ENCODE peak calls at places on chromosome 16, in four cellular contexts. B is hepatocyte, C is GM12878, J is A673. F is an unnamed sample.

GRCh38 chr16:21302454-21302853 is 24.4 kb upstream of the CRYM start:
- DNase-seq in B (peak; percentile 25), C (no peak), J (no peak), F (no peak)

GRCh38 chr16:12141073-12141472 is 164.5 kb downstream of the SNX29 start:
- DNase-seq in B (no peak), C (no peak), J (no peak), F (no peak)

GRCh38 chr16:29943846-29944669 is 17.8 kb upstream of the TMEM219 start:
- DNase-seq in B (peak; percentile 91), C (no peak), J (peak; percentile 80), F (peak; percentile 99)

GRCh38 chr16:4385066-4385788 is 13.6 kb downstream of the VASN start:
- DNase-seq in B (no peak), C (no peak), J (no peak), F (no peak)

GRCh38 chr16:19396555-19397011 is 21.1 kb upstream of the TMC5 start:
- DNase-seq in B (peak; percentile 18), C (no peak), J (no peak), F (no peak)

GRCh38 chr16:9159839-9160550 is 68.6 kb downstream of the HAPSTR1 start:
- DNase-seq in B (peak; percentile 84), C (peak; percentile 4), J (peak; percentile 86), F (peak; percentile 51)

GRCh38 chr16:17083628-17084027 is 387.1 kb downstream of the XYLT1 start:
- DNase-seq in B (no peak), C (no peak), J (no peak), F (no peak)

GRCh38 chr16:57797526-57798266 is 4.6 kb downstream of the KIFC3 start:
- DNase-seq in B (peak; percentile 88), C (no peak), J (peak; percentile 38), F (no peak)

GRCh38 chr16:49498241-49499017 is 124.8 kb downstream of the C16orf78 start:
- DNase-seq in B (no peak), C (no peak), J (no peak), F (no peak)

GRCh38 chr16:85363881-85364280 is 249.2 kb upstream of the GSE1 start:
- DNase-seq in B (no peak), C (no peak), J (no peak), F (peak; percentile 97)

GRCh38 chr16:47833771-47834170 is 322.0 kb downstream of the ABCC12 start:
- DNase-seq in B (no peak), C (no peak), J (no peak), F (no peak)

GRCh38 chr16:29961479-29962343 is at the start of gene TMEM219:
- DNase-seq in B (peak; percentile 96), C (peak; percentile 70), J (peak; percentile 95), F (peak; percentile 77)

GRCh38 chr16:30092373-30093010 is 768 bp upstream of the TBX6 start:
- DNase-seq in B (peak; percentile 68), C (peak; percentile 93), J (peak; percentile 81), F (peak; percentile 59)

GRCh38 chr16:67372664-67373063 is 20.6 kb downstream of the TPPP3 start:
- DNase-seq in B (no peak), C (no peak), J (peak; percentile 34), F (peak; percentile 19)

GRCh38 chr16:57513371-57514102 is 22.8 kb downstream of the CCDC102A start:
- DNase-seq in B (peak; percentile 85), C (no peak), J (peak; percentile 73), F (no peak)

GRCh38 chr16:4937782-4938682 is 1.1 kb upstream of the PPL start:
- DNase-seq in B (peak; percentile 13), C (no peak), J (no peak), F (no peak)

GRCh38 chr16:67897231-67897630 is 4.2 kb downstream of the PSKH1 start:
- DNase-seq in B (no peak), C (no peak), J (no peak), F (peak; percentile 57)

GRCh38 chr16:11552445-11552844 is 34.3 kb downstream of the LITAF start:
- DNase-seq in B (no peak), C (no peak), J (peak; percentile 33), F (no peak)

GRCh38 chr16:19346335-19346922 is 60.9 kb downstream of the CLEC19A start:
- DNase-seq in B (no peak), C (no peak), J (no peak), F (no peak)

GRCh38 chr16:71726491-71727319 is 2.2 kb upstream of the PHLPP2 start:
- DNase-seq in B (no peak), C (no peak), J (no peak), F (no peak)

GRCh38 chr16:23914935-23915549 is 79.3 kb downstream of the PRKCB start:
- DNase-seq in B (no peak), C (no peak), J (peak; percentile 49), F (no peak)

GRCh38 chr16:11913425-11914079 is 2.2 kb downstream of the GSPT1 start:
- DNase-seq in B (peak; percentile 17), C (no peak), J (no peak), F (peak; percentile 6)

GRCh38 chr16:11063432-11064201 is 119.3 kb downstream of the CLEC16A start:
- DNase-seq in B (no peak), C (no peak), J (no peak), F (no peak)

GRCh38 chr16:54431997-54432367 is 145.4 kb upstream of the IRX3 start:
- DNase-seq in B (no peak), C (no peak), J (no peak), F (no peak)

GRCh38 chr16:56967733-56968132 is 6.0 kb downstream of the CETP start:
- DNase-seq in B (no peak), C (no peak), J (no peak), F (no peak)

GRCh38 chr16:57637965-57638364 is 9.5 kb downstream of the ADGRG1 start:
- DNase-seq in B (no peak), C (no peak), J (no peak), F (no peak)

GRCh38 chr16:16175296-16175695 is 48.0 kb downstream of the ABCC6 start:
- DNase-seq in B (peak; percentile 21), C (no peak), J (no peak), F (no peak)

GRCh38 chr16:55830658-55831294 is 2.1 kb downstream of the CES1 start:
- DNase-seq in B (no peak), C (no peak), J (peak; percentile 31), F (no peak)

GRCh38 chr16:78675312-78675711 is 575.9 kb downstream of the WWOX start:
- DNase-seq in B (peak; percentile 31), C (no peak), J (no peak), F (peak; percentile 21)

GRCh38 chr16:14564323-14564722 is 65.7 kb downstream of the PARN start:
- DNase-seq in B (peak; percentile 64), C (no peak), J (no peak), F (no peak)

GRCh38 chr16:80654094-80654862 is 113.5 kb downstream of the DYNLRB2 start:
- DNase-seq in B (no peak), C (no peak), J (no peak), F (no peak)

GRCh38 chr16:80656731-80657150 is 115.9 kb downstream of the DYNLRB2 start:
- DNase-seq in B (peak; percentile 19), C (peak; percentile 39), J (no peak), F (no peak)

GRCh38 chr16:80656161-80656560 is 115.4 kb downstream of the DYNLRB2 start:
- DNase-seq in B (no peak), C (no peak), J (no peak), F (no peak)

GRCh38 chr16:80652441-80652840 is 111.6 kb downstream of the DYNLRB2 start:
- DNase-seq in B (no peak), C (no peak), J (no peak), F (no peak)

DNA sequence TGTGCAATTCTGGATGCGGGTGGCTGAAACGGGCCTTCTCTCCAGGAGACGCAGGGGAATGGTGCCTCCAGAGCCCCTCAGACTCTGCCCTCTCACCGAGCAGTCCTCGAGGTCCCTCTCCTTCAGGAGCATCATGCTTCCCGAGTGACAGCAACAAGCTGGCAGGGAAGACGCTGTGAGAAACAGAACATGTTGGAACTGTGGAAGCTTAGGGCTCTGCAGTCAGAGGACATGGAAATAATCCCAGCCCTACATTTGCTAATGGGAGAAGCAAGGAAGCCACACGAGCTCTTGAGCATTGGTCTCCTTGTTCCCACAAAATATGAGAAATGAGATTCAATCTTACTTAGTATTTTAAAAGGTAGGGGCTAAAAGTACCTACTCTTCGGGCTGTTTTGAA is 115.0 kb downstream of the DYNLRB2 start:
- DNase-seq in B (no peak), C (no peak), J (no peak), F (no peak)
- TF ChIP-seq CTCF in B (no peak), C (no peak), J (no peak), F (no peak)

DNA sequence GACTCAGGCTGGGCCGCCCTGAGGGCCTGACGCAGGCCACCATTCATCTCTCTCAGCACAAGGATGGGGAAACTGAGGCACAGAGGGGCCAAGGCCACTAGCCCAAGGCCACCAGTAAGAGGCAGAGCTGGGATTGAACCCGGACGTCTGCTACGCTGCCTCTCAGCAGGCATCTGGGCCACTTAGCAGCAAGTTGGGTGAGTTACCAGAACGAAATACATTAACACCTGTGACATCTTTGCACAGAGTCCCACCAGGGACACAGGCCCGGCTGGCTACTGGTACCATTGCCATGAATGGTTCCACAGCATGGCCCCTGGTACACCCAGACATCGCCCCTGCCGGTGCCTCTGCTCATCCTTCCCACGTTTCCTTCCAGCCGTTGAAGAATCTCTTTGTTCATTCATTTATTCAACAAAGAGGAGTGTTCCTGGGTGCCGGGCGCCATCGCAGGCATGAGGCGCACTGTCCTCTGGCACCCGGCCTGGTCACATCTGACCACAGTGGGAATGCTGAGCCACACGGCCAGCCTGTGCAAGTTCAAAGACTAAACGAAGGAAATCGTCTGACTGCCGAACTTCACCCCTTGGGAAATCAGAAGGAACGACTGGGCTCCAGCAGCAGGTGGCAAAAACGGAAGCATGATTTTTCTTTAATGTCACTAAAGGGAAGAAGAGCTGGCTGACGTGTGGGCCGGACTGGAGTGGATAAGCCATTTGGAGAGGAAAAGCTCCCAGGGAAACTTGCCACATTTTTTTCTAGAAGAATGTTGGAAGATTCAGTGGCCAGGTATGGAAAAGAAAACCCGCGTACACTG is 7.3 kb upstream of the ZNF469 start:
- DNase-seq in B (no peak), C (no peak), J (no peak), F (no peak)
- TF ChIP-seq EZH2 in B (no peak), C (no peak), J (no peak), F (no peak)

GRCh38 chr16:693364-693763 is 3.2 kb upstream of the WDR24 start:
- DNase-seq in B (no peak), C (no peak), J (no peak), F (no peak)

GRCh38 chr16:694863-695354 is 4.7 kb upstream of the WDR24 start:
- DNase-seq in B (no peak), C (no peak), J (no peak), F (no peak)

GRCh38 chr16:694187-694862 is 4.1 kb upstream of the WDR24 start:
- DNase-seq in B (no peak), C (no peak), J (no peak), F (no peak)

GRCh38 chr16:693766-694165 is 3.6 kb upstream of the WDR24 start:
- DNase-seq in B (no peak), C (no peak), J (peak; percentile 63), F (no peak)

GRCh38 chr16:695355-696089 is 5.3 kb upstream of the WDR24 start:
- DNase-seq in B (no peak), C (no peak), J (peak; percentile 37), F (no peak)
- TF ChIP-seq CTCF in B (no peak), C (no peak), J (no peak), F (no peak)

DNA sequence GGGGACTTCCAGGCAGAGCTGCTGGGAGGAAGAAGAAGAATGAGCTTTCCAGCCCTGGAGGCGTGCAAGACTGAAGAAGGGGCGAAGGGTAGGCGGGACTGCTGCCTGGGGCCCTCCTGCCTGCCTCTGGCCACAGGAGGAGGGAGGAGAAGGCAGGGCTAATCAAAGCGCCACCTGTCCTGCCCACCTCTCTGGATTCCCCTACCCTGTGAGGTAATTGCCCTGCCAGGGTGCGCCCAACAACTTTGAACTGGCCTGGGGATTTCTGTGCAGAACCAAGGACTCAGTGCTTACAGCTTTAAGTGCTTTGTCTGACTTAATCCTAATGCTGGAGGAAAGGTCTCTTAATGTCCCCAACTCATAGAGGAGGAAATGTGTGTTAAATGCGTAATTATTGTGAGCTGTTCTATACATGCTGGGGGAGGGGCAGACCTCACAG is at the start of gene NOXO1:
- DNase-seq in B (no peak), C (no peak), J (peak; percentile 62), F (no peak)
- TF ChIP-seq EZH2 in B (no peak), C (no peak), J (no peak), F (no peak)